ENCODE peak calls at places on chromosomes 6 and 20, in five cellular contexts. Q is GM18507, V is MCF 10A, M is SHP77, F is neuronal stem cell. N is an unnamed sample.

GRCh38 chr6:169620171-169621125 is 81.4 kb downstream of the WDR27 start:
- DNase-seq in Q (no peak), V (peak), M (no peak), F (no peak), N (no peak)

GRCh38 chr20:62225820-62226635 is 6.0 kb upstream of the HRH3 start:
- DNase-seq in Q (no peak), V (no peak), M (no peak), F (no peak), N (no peak)

GRCh38 chr6:30836957-30837356 is 47.4 kb upstream of the DDR1 start:
- DNase-seq in Q (no peak), V (no peak), M (no peak), F (no peak), N (no peak)

GRCh38 chr6:116111552-116112528 is 11.2 kb downstream of the NT5DC1 start:
- DNase-seq in Q (no peak), V (peak), M (no peak), F (no peak), N (peak)

GRCh38 chr6:158036261-158036660 is 54.6 kb downstream of the SYNJ2 start:
- DNase-seq in Q (no peak), V (no peak), M (no peak), F (no peak), N (no peak)

GRCh38 chr20:43914697-43915208 is at the start of gene TOX2:
- DNase-seq in Q (peak), V (peak), M (peak), F (no peak), N (no peak)

GRCh38 chr6:70208235-70208790 is 94.6 kb downstream of the COL9A1 start:
- DNase-seq in Q (no peak), V (no peak), M (no peak), F (no peak), N (no peak)

GRCh38 chr6:90295854-90296345 is 743 bp downstream of the BACH2 start:
- DNase-seq in Q (no peak), V (peak), M (peak), F (peak), N (no peak)

GRCh38 chr6:69487688-69488087 is 309.1 kb downstream of the LMBRD1 start:
- DNase-seq in Q (no peak), V (peak), M (no peak), F (no peak), N (no peak)

GRCh38 chr6:12886961-12887775 is 170.6 kb downstream of the PHACTR1 start:
- DNase-seq in Q (no peak), V (no peak), M (no peak), F (no peak), N (peak)

GRCh38 chr6:118908441-118908840 is 14.5 kb downstream of the ASF1A start:
- DNase-seq in Q (no peak), V (no peak), M (no peak), F (no peak), N (no peak)

N was measured in iPS DF 6.9.